ENCODE peak calls at places on chromosome 1, in four cellular contexts. Q is Karpas-422; F is psoas muscle; R is stimulated activated CD4-positive, alpha-beta T cell treated with anti-CD3 and anti-CD28 coated beads, Interleukin-4, amount 100 ng/mL, for 48 hours. O is an unnamed sample.

GRCh38 chr1:1929639-1930545 is 10.8 kb upstream of the TMEM52 start:
- DNase-seq in Q (no peak), F (no peak), R (no peak), O (no peak)

GRCh38 chr1:10561497-10561896 is 86.7 kb downstream of the PEX14 start:
- DNase-seq in Q (no peak), F (no peak), R (no peak), O (no peak)

GRCh38 chr1:234564035-234565029 is 45.6 kb downstream of the IRF2BP2 start:
- DNase-seq in Q (no peak), F (no peak), R (no peak), O (no peak)

GRCh38 chr1:230867903-230868735 is at the start of gene C1orf198:
- DNase-seq in Q (peak), F (peak), R (peak), O (peak)

GRCh38 chr1:119795471-119795870 is 15.8 kb downstream of the REG4 start:
- DNase-seq in Q (no peak), F (no peak), R (no peak), O (no peak)

GRCh38 chr1:71882241-71883036 is 399.9 kb downstream of the NEGR1 start:
- DNase-seq in Q (no peak), F (no peak), R (no peak), O (no peak)

GRCh38 chr1:174497461-174497860 is 49.7 kb downstream of the GPR52 start:
- DNase-seq in Q (no peak), F (no peak), R (no peak), O (no peak)

GRCh38 chr1:185653615-185654014 is 80.6 kb upstream of the HMCN1 start:
- DNase-seq in Q (no peak), F (no peak), R (no peak), O (no peak)

GRCh38 chr1:113429461-113430153 is 39.3 kb downstream of the MAGI3 start:
- DNase-seq in Q (no peak), F (no peak), R (no peak), O (no peak)

GRCh38 chr1:156750932-156751723 is at the start of gene HDGF:
- DNase-seq in Q (peak), F (peak), R (no peak), O (peak)

GRCh38 chr1:226722240-226722900 is 16.7 kb downstream of the ITPKB start:
- DNase-seq in Q (no peak), F (no peak), R (no peak), O (no peak)

GRCh38 chr1:116309090-116309870 is 63.8 kb upstream of the ATP1A1 start:
- DNase-seq in Q (no peak), F (no peak), R (no peak), O (no peak)

GRCh38 chr1:107293901-107294600 is 153.2 kb downstream of the NTNG1 start:
- DNase-seq in Q (no peak), F (no peak), R (no peak), O (no peak)

GRCh38 chr1:159879977-159880376 is 17.5 kb upstream of the VSIG8 start:
- DNase-seq in Q (no peak), F (no peak), R (no peak), O (no peak)

GRCh38 chr1:34846265-34846664 is 13.3 kb downstream of the SMIM12 start:
- DNase-seq in Q (no peak), F (peak), R (no peak), O (no peak)

GRCh38 chr1:67893126-67893495 is 59.8 kb upstream of the GNG12 start:
- DNase-seq in Q (no peak), F (no peak), R (no peak), O (no peak)

GRCh38 chr1:23200885-23201284 is 16.4 kb downstream of the HTR1D start:
- DNase-seq in Q (peak), F (no peak), R (no peak), O (no peak)

GRCh38 chr1:56345826-56346225 is 233.5 kb downstream of the PLPP3 start:
- DNase-seq in Q (no peak), F (no peak), R (no peak), O (no peak)

GRCh38 chr1:174221681-174222080 is 62.4 kb downstream of the RABGAP1L start:
- DNase-seq in Q (no peak), F (no peak), R (no peak), O (no peak)

GRCh38 chr1:13945856-13946255 is 245.9 kb downstream of the PRDM2 start:
- DNase-seq in Q (no peak), F (no peak), R (no peak), O (no peak)

GRCh38 chr1:19762175-19762779 is 37.4 kb downstream of the TMCO4 start:
- DNase-seq in Q (peak), F (no peak), R (peak), O (no peak)

GRCh38 chr1:67019600-67020136 is 34.3 kb downstream of the SLC35D1 start:
- DNase-seq in Q (no peak), F (no peak), R (no peak), O (no peak)

GRCh38 chr1:10267319-10267718 is 56.9 kb downstream of the KIF1B start:
- DNase-seq in Q (no peak), F (no peak), R (no peak), O (no peak)

GRCh38 chr1:203148579-203148978 is 21.1 kb downstream of the ADORA1 start:
- DNase-seq in Q (no peak), F (no peak), R (no peak), O (no peak)

GRCh38 chr1:41278076-41278475 is 36.0 kb upstream of the SCMH1 start:
- DNase-seq in Q (no peak), F (no peak), R (no peak), O (no peak)

GRCh38 chr1:55580845-55581332 is 365.7 kb upstream of the USP24 start:
- DNase-seq in Q (no peak), F (no peak), R (no peak), O (no peak)